ENCODE peak calls at places on chromosomes 12 and 14, in four cellular contexts. J, I, L and N are unnamed samples.
A peak's percentile ranks its signal among the peaks of the same experiment; 100 is the strongest.

GRCh38 chr12:80939231-80939950 is 1.7 kb upstream of the LIN7A start:
- DNase-seq in L (peak; percentile 10), I (no peak), J (no peak), N (no peak)

GRCh38 chr12:115103884-115104883 is 420.2 kb upstream of the TBX3 start:
- DNase-seq in L (no peak), I (peak; percentile 32), J (no peak), N (no peak)

GRCh38 chr12:98803468-98804209 is 158.5 kb downstream of the APAF1 start:
- DNase-seq in L (no peak), I (no peak), J (peak; percentile 1), N (no peak)

GRCh38 chr12:86551146-86551571 is 295.0 kb upstream of the MGAT4C start:
- DNase-seq in I (peak; percentile 32), J (no peak), L (no peak), N (no peak)

GRCh38 chr14:104596451-104596918 is 8.1 kb downstream of the TMEM179 start:
- DNase-seq in I (peak; percentile 6), L (no peak), J (no peak), N (no peak)

GRCh38 chr14:56172571-56172971 is 54.4 kb downstream of the PELI2 start:
- DNase-seq in L (no peak), J (peak; percentile 74), I (no peak), N (peak; percentile 62)

GRCh38 chr14:100585448-100586152 is 1.6 kb downstream of the BEGAIN start:
- DNase-seq in I (peak; percentile 6), L (no peak), J (no peak), N (no peak)

GRCh38 chr12:105235299-105235746 is 651 bp downstream of the APPL2 start:
- DNase-seq in L (peak; percentile 43), I (no peak), J (peak; percentile 71), N (peak; percentile 30)

GRCh38 chr14:32933943-32934890 is 4.5 kb upstream of the NPAS3 start:
- DNase-seq in J (no peak), L (peak; percentile 74), I (no peak), N (peak; percentile 20)

GRCh38 chr12:114371250-114371649 is 34.7 kb downstream of the TBX5 start:
- DNase-seq in J (no peak), L (no peak), I (no peak), N (no peak)

GRCh38 chr12:125434936-125435443 is 369.8 kb downstream of the AACS start:
- DNase-seq in I (no peak), L (no peak), J (no peak), N (no peak)

GRCh38 chr12:132170094-132170636 is 25.9 kb downstream of the NOC4L start:
- DNase-seq in L (no peak), I (peak; percentile 11), J (no peak), N (peak; percentile 63)

GRCh38 chr12:63982787-63983186 is 138.3 kb downstream of the SRGAP1 start:
- DNase-seq in L (no peak), J (no peak), I (no peak), N (no peak)

GRCh38 chr14:60815371-60815770 is 80.8 kb downstream of the MNAT1 start:
- DNase-seq in I (no peak), L (no peak), J (no peak), N (peak; percentile 39)

GRCh38 chr12:50924439-50925341 is 27.7 kb upstream of the HIGD1C start:
- DNase-seq in I (peak; percentile 90), L (peak; percentile 88), J (peak; percentile 76), N (peak; percentile 78)

GRCh38 chr14:76656592-76656991 is 104.7 kb upstream of the VASH1 start:
- DNase-seq in I (no peak), J (no peak), L (no peak), N (no peak)

GRCh38 chr14:72845675-72846074 is 48.2 kb downstream of the DPF3 start:
- DNase-seq in L (no peak), I (no peak), J (no peak), N (no peak)

GRCh38 chr12:116937640-116938039 is 26.9 kb downstream of the FBXW8 start:
- DNase-seq in J (no peak), L (no peak), I (no peak), N (no peak)

GRCh38 chr12:132407525-132407924 is 78.1 kb upstream of the GALNT9 start:
- DNase-seq in L (no peak), J (no peak), I (no peak), N (no peak)

GRCh38 chr12:105201389-105201788 is 34.6 kb downstream of the APPL2 start:
- DNase-seq in J (no peak), I (no peak), L (no peak), N (no peak)

GRCh38 chr12:103841690-103842584 is 903 bp upstream of the NT5DC3 start:
- DNase-seq in J (peak; percentile 97), L (peak; percentile 56), I (peak; percentile 53), N (peak; percentile 100)

GRCh38 chr12:2686280-2686646 is 108.5 kb upstream of the FKBP4 start:
- DNase-seq in I (no peak), L (no peak), J (no peak), N (no peak)